ENCODE peak calls at places on chromosomes 7 and 10, in eight cellular contexts. N, G, Y, M, S, I, T and U are unnamed samples.
A peak's percentile ranks its signal among the peaks of the same experiment; 100 is the strongest.

GRCh38 chr10:120601999-120602398 is 145.0 kb downstream of the PLPP4 start:
- DNase-seq in N (no peak), G (no peak), Y (no peak), M (no peak), S (no peak), I (no peak), T (no peak), U (no peak)

GRCh38 chr10:10911471-10911921 is 106.2 kb upstream of the CELF2 start:
- DNase-seq in N (peak; percentile 82), G (peak; percentile 68), Y (peak; percentile 31), M (peak; percentile 52), S (peak; percentile 91), I (peak; percentile 38), T (peak; percentile 83), U (no peak)

GRCh38 chr7:17689361-17689760 is 250.9 kb downstream of the SNX13 start:
- DNase-seq in N (no peak), G (no peak), Y (no peak), M (no peak), S (no peak), I (no peak), T (no peak), U (no peak)

GRCh38 chr10:51708609-51709008 is 9.2 kb upstream of the CSTF2T start:
- DNase-seq in N (no peak), G (no peak), Y (no peak), M (no peak), S (no peak), I (no peak), T (no peak), U (no peak)

GRCh38 chr7:117435475-117436043 is 8.3 kb upstream of the ASZ1 start:
- DNase-seq in N (no peak), G (no peak), Y (no peak), M (no peak), S (peak; percentile 12), I (no peak), T (no peak), U (no peak)

GRCh38 chr10:114611617-114612016 is 46.5 kb downstream of the ABLIM1 start:
- DNase-seq in N (no peak), G (no peak), Y (no peak), M (no peak), S (no peak), I (no peak), T (no peak), U (no peak)

GRCh38 chr7:10889266-10889898 is 84.3 kb upstream of the PHF14 start:
- DNase-seq in N (no peak), G (peak; percentile 57), Y (peak; percentile 42), M (peak; percentile 32), S (peak; percentile 18), I (peak; percentile 20), T (no peak), U (peak; percentile 48)

GRCh38 chr7:128878226-128879105 is 15.8 kb downstream of the ATP6V1F start:
- DNase-seq in N (no peak), G (no peak), Y (no peak), M (no peak), S (no peak), I (no peak), T (no peak), U (no peak)

GRCh38 chr10:130493446-130494198 is 357.4 kb downstream of the GLRX3 start:
- DNase-seq in N (no peak), G (peak; percentile 10), Y (no peak), M (no peak), S (no peak), I (no peak), T (no peak), U (no peak)

GRCh38 chr7:29353810-29354209 is 159.2 kb downstream of the CHN2 start:
- DNase-seq in N (no peak), G (no peak), Y (no peak), M (no peak), S (no peak), I (no peak), T (no peak), U (no peak)

GRCh38 chr7:21256310-21256877 is 171.5 kb upstream of the SP4 start:
- DNase-seq in N (no peak), G (no peak), Y (peak; percentile 20), M (no peak), S (no peak), I (peak; percentile 19), T (no peak), U (no peak)

GRCh38 chr7:71466448-71467145 is 334.7 kb downstream of the GALNT17 start:
- DNase-seq in N (no peak), G (no peak), Y (no peak), M (no peak), S (no peak), I (no peak), T (no peak), U (no peak)
- H3K27ac ChIP-seq in N (no peak overlapping the region), G (no peak overlapping the region), Y (no peak overlapping the region), M (no peak overlapping the region), S (no peak overlapping the region), I (no peak overlapping the region), T (no peak overlapping the region), U (no peak overlapping the region)

GRCh38 chr7:38751416-38751815 is 120.2 kb upstream of the AMPH start:
- DNase-seq in N (no peak), G (no peak), Y (no peak), M (no peak), S (no peak), I (no peak), T (no peak), U (no peak)

GRCh38 chr7:38756521-38756920 is 125.3 kb upstream of the AMPH start:
- DNase-seq in N (no peak), G (no peak), Y (no peak), M (no peak), S (no peak), I (no peak), T (no peak), U (no peak)

GRCh38 chr7:38757946-38758345 is 126.8 kb upstream of the AMPH start:
- DNase-seq in N (no peak), G (no peak), Y (no peak), M (no peak), S (no peak), I (no peak), T (no peak), U (no peak)

GRCh38 chr7:38748056-38748610 is 117.0 kb upstream of the AMPH start:
- DNase-seq in N (no peak), G (no peak), Y (no peak), M (no peak), S (no peak), I (no peak), T (peak; percentile 19), U (no peak)

GRCh38 chr7:38753347-38753746 is 122.2 kb upstream of the AMPH start:
- DNase-seq in N (no peak), G (no peak), Y (no peak), M (no peak), S (no peak), I (no peak), T (no peak), U (no peak)
- H3K36me3 ChIP-seq in N (peaks cover 5% of the 10 kb centered on the region), G (no peaks in the 10 kb centered on the region), Y (peaks cover 3% of the 10 kb centered on the region), M (peaks cover 88% of the 10 kb centered on the region), S (peaks cover 19% of the 10 kb centered on the region), I (no peaks in the 10 kb centered on the region), T (no peaks in the 10 kb centered on the region), U (peaks cover 24% of the 10 kb centered on the region)

DNA sequence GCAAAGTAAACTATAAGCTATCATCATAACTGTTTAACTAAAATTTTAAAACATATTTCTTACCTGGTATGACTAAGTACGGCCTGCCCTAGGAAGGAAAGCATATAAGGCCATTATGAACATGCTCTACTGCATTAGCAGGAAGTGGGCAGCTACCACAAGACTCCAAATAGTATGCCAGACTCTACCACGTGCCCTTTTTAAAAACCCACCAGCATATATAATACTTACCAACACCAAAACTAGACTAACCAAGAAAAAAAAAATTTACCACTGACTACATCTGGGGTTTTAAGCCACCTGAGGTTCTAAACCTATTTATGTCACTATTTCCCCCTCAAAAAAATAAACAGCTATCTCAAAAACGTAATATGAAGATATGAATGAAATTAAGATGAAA is 30.1 kb downstream of the NUDCD3 start:
- DNase-seq in N (no peak), G (peak; percentile 76), Y (no peak), M (no peak), S (no peak), I (no peak), T (no peak), U (peak; percentile 89)
- H3K27ac ChIP-seq in N (no peak overlapping the region), G (no peak overlapping the region), Y (no peak overlapping the region), M (no peak overlapping the region), S (no peak overlapping the region), I (no peak overlapping the region), T (no peak overlapping the region), U (peak overlapping the region; percentile 22)

GRCh38 chr7:6409091-6409490 is 38.7 kb downstream of the DAGLB start:
- DNase-seq in N (no peak), G (no peak), Y (no peak), M (no peak), S (no peak), I (no peak), T (no peak), U (no peak)

GRCh38 chr7:6413637-6414036 is 34.1 kb downstream of the DAGLB start:
- DNase-seq in N (no peak), G (no peak), Y (no peak), M (no peak), S (no peak), I (no peak), T (no peak), U (no peak)

GRCh38 chr7:6407434-6407833 is 40.3 kb downstream of the DAGLB start:
- DNase-seq in N (no peak), G (no peak), Y (no peak), M (no peak), S (no peak), I (no peak), T (no peak), U (no peak)

GRCh38 chr7:6406121-6406520 is 41.6 kb downstream of the DAGLB start:
- DNase-seq in N (no peak), G (no peak), Y (no peak), M (no peak), S (no peak), I (no peak), T (no peak), U (no peak)

DNA sequence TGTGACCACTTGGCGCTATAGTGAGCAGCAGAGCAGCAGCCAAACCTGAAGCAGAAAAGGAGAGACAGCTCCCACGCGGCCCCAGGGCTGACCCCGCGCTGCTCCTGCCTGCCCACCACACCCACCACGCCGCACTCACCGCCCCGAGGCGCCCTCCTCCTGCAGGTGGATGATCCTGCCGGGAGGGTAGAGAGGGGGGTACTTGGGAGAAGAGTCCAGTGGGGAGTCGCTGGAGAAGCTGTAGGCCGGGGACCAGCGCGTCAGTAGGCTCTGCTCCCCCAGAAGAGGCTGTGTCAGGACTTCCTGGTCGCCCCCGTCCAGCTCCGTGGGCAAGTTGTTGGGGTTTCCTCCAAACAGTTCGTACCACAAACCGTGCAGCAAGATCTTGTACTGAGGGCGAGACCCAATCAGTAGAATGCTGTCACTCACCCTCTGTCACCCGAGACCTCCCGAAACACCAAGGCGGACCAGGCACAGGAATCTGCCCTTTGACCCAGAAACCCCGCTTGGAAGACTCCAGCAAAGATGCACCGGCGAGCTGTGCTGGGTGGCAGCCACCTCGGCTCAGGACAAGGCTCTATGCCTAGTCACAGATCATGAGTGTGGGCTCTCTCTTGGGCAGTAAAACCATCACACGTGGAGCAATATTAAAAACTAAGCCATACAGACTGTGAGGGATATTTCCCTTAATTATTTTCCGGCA is 37.6 kb downstream of the DAGLB start:
- DNase-seq in N (no peak), G (no peak), Y (no peak), M (no peak), S (no peak), I (no peak), T (no peak), U (no peak)
- H3K36me3 ChIP-seq in N (peaks cover 32% of the 10 kb centered on the region), G (no peaks in the 10 kb centered on the region), Y (peaks cover 16% of the 10 kb centered on the region), M (peaks cover 100% of the 10 kb centered on the region), S (peaks cover 24% of the 10 kb centered on the region), I (peaks cover 1% of the 10 kb centered on the region), T (no peaks in the 10 kb centered on the region), U (peaks cover 53% of the 10 kb centered on the region)